ENCODE peak calls at places on chromosomes 11 and 22, in eight cellular contexts. One of them, this sample, is unnamed.

GRCh38 chr11:84828616-84829015 is 798.5 kb downstream of the DLG2 start:
- DNase-seq in hepatocyte: no peak
- DNase-seq in tibial nerve: no peak
- DNase-seq in astrocyte: no peak
- DNase-seq in PC-9: no peak
- DNase-seq in ovary: no peak
- DNase-seq in CD4-positive, alpha-beta memory T cell: no peak
- DNase-seq in GM23338: no peak
- DNase-seq in this sample: no peak

GRCh38 chr11:72413914-72414628 is 20.3 kb downstream of the CLPB start:
- DNase-seq in hepatocyte: peak; percentile 93
- DNase-seq in tibial nerve: peak; percentile 86
- DNase-seq in astrocyte: peak; percentile 53
- DNase-seq in PC-9: peak; percentile 89
- DNase-seq in ovary: peak; percentile 83
- DNase-seq in CD4-positive, alpha-beta memory T cell: peak; percentile 62
- DNase-seq in GM23338: peak; percentile 78
- DNase-seq in this sample: peak; percentile 82

GRCh38 chr11:111303476-111303875 is 5.1 kb downstream of the POU2AF3 start:
- DNase-seq in hepatocyte: peak; percentile 28
- DNase-seq in tibial nerve: no peak
- DNase-seq in astrocyte: no peak
- DNase-seq in PC-9: peak; percentile 66
- DNase-seq in ovary: no peak
- DNase-seq in CD4-positive, alpha-beta memory T cell: no peak
- DNase-seq in GM23338: no peak
- DNase-seq in this sample: no peak

GRCh38 chr11:77195071-77195705 is 67.1 kb downstream of the MYO7A start:
- DNase-seq in hepatocyte: no peak
- DNase-seq in tibial nerve: no peak
- DNase-seq in astrocyte: no peak
- DNase-seq in PC-9: no peak
- DNase-seq in ovary: no peak
- DNase-seq in CD4-positive, alpha-beta memory T cell: no peak
- DNase-seq in GM23338: no peak
- DNase-seq in this sample: no peak

GRCh38 chr22:48240935-48241230 is 1478.4 kb downstream of the TBC1D22A start:
- DNase-seq in hepatocyte: no peak
- DNase-seq in tibial nerve: no peak
- DNase-seq in astrocyte: no peak
- DNase-seq in PC-9: no peak
- DNase-seq in ovary: no peak
- DNase-seq in CD4-positive, alpha-beta memory T cell: no peak
- DNase-seq in GM23338: no peak
- DNase-seq in this sample: no peak

GRCh38 chr22:32103648-32104326 is 55.3 kb downstream of the C22orf42 start:
- DNase-seq in hepatocyte: no peak
- DNase-seq in tibial nerve: no peak
- DNase-seq in astrocyte: no peak
- DNase-seq in PC-9: no peak
- DNase-seq in ovary: no peak
- DNase-seq in CD4-positive, alpha-beta memory T cell: peak; percentile 32
- DNase-seq in GM23338: peak; percentile 21
- DNase-seq in this sample: no peak

GRCh38 chr11:6096417-6096816 is 11.1 kb upstream of the OR56B4 start:
- DNase-seq in hepatocyte: no peak
- DNase-seq in tibial nerve: no peak
- DNase-seq in astrocyte: no peak
- DNase-seq in PC-9: no peak
- DNase-seq in ovary: no peak
- DNase-seq in CD4-positive, alpha-beta memory T cell: no peak
- DNase-seq in GM23338: no peak
- DNase-seq in this sample: peak; percentile 13

GRCh38 chr11:125370561-125371389 is 125.3 kb downstream of the FEZ1 start:
- DNase-seq in hepatocyte: no peak
- DNase-seq in tibial nerve: no peak
- DNase-seq in astrocyte: no peak
- DNase-seq in PC-9: no peak
- DNase-seq in ovary: no peak
- DNase-seq in CD4-positive, alpha-beta memory T cell: no peak
- DNase-seq in GM23338: peak; percentile 24
- DNase-seq in this sample: no peak

GRCh38 chr22:32788884-32789624 is 12.5 kb upstream of the TIMP3 start:
- DNase-seq in hepatocyte: no peak
- DNase-seq in tibial nerve: no peak
- DNase-seq in astrocyte: peak; percentile 72
- DNase-seq in PC-9: peak; percentile 71
- DNase-seq in ovary: no peak
- DNase-seq in CD4-positive, alpha-beta memory T cell: no peak
- DNase-seq in GM23338: no peak
- DNase-seq in this sample: no peak

GRCh38 chr22:23688121-23688520 is 2.7 kb upstream of the RGL4 start:
- DNase-seq in hepatocyte: no peak
- DNase-seq in tibial nerve: no peak
- DNase-seq in astrocyte: no peak
- DNase-seq in PC-9: no peak
- DNase-seq in ovary: no peak
- DNase-seq in CD4-positive, alpha-beta memory T cell: no peak
- DNase-seq in GM23338: no peak
- DNase-seq in this sample: no peak

GRCh38 chr11:22337571-22338464 is at the start of gene SLC17A6:
- DNase-seq in hepatocyte: peak; percentile 80
- DNase-seq in tibial nerve: no peak
- DNase-seq in astrocyte: peak; percentile 16
- DNase-seq in PC-9: no peak
- DNase-seq in ovary: no peak
- DNase-seq in CD4-positive, alpha-beta memory T cell: no peak
- DNase-seq in GM23338: peak; percentile 92
- DNase-seq in this sample: peak; percentile 28

GRCh38 chr11:116701297-116701801 is 71.4 kb downstream of the BUD13 start:
- DNase-seq in hepatocyte: no peak
- DNase-seq in tibial nerve: no peak
- DNase-seq in astrocyte: no peak
- DNase-seq in PC-9: no peak
- DNase-seq in ovary: no peak
- DNase-seq in CD4-positive, alpha-beta memory T cell: no peak
- DNase-seq in GM23338: no peak
- DNase-seq in this sample: no peak

GRCh38 chr11:46649180-46649738 is 31.9 kb downstream of the ATG13 start:
- DNase-seq in hepatocyte: peak; percentile 70
- DNase-seq in tibial nerve: peak; percentile 87
- DNase-seq in astrocyte: peak; percentile 95
- DNase-seq in PC-9: peak; percentile 19
- DNase-seq in ovary: peak; percentile 89
- DNase-seq in CD4-positive, alpha-beta memory T cell: no peak
- DNase-seq in GM23338: no peak
- DNase-seq in this sample: peak; percentile 84

GRCh38 chr11:7281083-7281482 is 29.4 kb downstream of the SYT9 start:
- DNase-seq in hepatocyte: peak; percentile 29
- DNase-seq in tibial nerve: no peak
- DNase-seq in astrocyte: no peak
- DNase-seq in PC-9: no peak
- DNase-seq in ovary: no peak
- DNase-seq in CD4-positive, alpha-beta memory T cell: no peak
- DNase-seq in GM23338: peak; percentile 37
- DNase-seq in this sample: no peak

GRCh38 chr11:62880803-62881578 is at the start of gene SLC3A2:
- DNase-seq in hepatocyte: peak; percentile 96
- DNase-seq in tibial nerve: peak; percentile 86
- DNase-seq in astrocyte: peak; percentile 69
- DNase-seq in PC-9: peak; percentile 90
- DNase-seq in ovary: peak; percentile 90
- DNase-seq in CD4-positive, alpha-beta memory T cell: peak; percentile 89
- DNase-seq in GM23338: peak; percentile 91
- DNase-seq in this sample: peak; percentile 89

GRCh38 chr11:60880189-60880588 is 12.8 kb downstream of the ZP1 start:
- DNase-seq in hepatocyte: no peak
- DNase-seq in tibial nerve: no peak
- DNase-seq in astrocyte: no peak
- DNase-seq in PC-9: no peak
- DNase-seq in ovary: no peak
- DNase-seq in CD4-positive, alpha-beta memory T cell: no peak
- DNase-seq in GM23338: no peak
- DNase-seq in this sample: no peak

GRCh38 chr11:96949464-96949863 is 559.7 kb downstream of the JRKL start:
- DNase-seq in hepatocyte: no peak
- DNase-seq in tibial nerve: no peak
- DNase-seq in astrocyte: no peak
- DNase-seq in PC-9: no peak
- DNase-seq in ovary: no peak
- DNase-seq in CD4-positive, alpha-beta memory T cell: no peak
- DNase-seq in GM23338: no peak
- DNase-seq in this sample: no peak

GRCh38 chr11:34208266-34209135 is 103.1 kb downstream of the NAT10 start:
- DNase-seq in hepatocyte: peak; percentile 70
- DNase-seq in tibial nerve: no peak
- DNase-seq in astrocyte: peak; percentile 42
- DNase-seq in PC-9: peak; percentile 62
- DNase-seq in ovary: no peak
- DNase-seq in CD4-positive, alpha-beta memory T cell: no peak
- DNase-seq in GM23338: no peak
- DNase-seq in this sample: no peak
- H3K4me1 ChIP-seq in hepatocyte: peaks cover 35% of the 10 kb centered on the region
- H3K4me1 ChIP-seq in tibial nerve: peaks cover 14% of the 10 kb centered on the region
- H3K4me1 ChIP-seq in astrocyte: peaks cover 23% of the 10 kb centered on the region
- H3K4me1 ChIP-seq in PC-9: peaks cover 62% of the 10 kb centered on the region
- H3K4me1 ChIP-seq in ovary: peaks cover 6% of the 10 kb centered on the region
- H3K4me1 ChIP-seq in CD4-positive, alpha-beta memory T cell: peaks cover 2% of the 10 kb centered on the region
- H3K4me1 ChIP-seq in GM23338: peaks cover 17% of the 10 kb centered on the region
- H3K4me1 ChIP-seq in this sample: peaks cover 7% of the 10 kb centered on the region

GRCh38 chr22:43755452-43755851 is 56.7 kb downstream of the EFCAB6 start:
- DNase-seq in hepatocyte: no peak
- DNase-seq in tibial nerve: no peak
- DNase-seq in astrocyte: no peak
- DNase-seq in PC-9: no peak
- DNase-seq in ovary: no peak
- DNase-seq in CD4-positive, alpha-beta memory T cell: no peak
- DNase-seq in GM23338: no peak
- DNase-seq in this sample: no peak
- H3K36me3 ChIP-seq in hepatocyte: no peaks in the 10 kb centered on the region
- H3K36me3 ChIP-seq in tibial nerve: peaks cover 14% of the 10 kb centered on the region
- H3K36me3 ChIP-seq in astrocyte: no peaks in the 10 kb centered on the region
- H3K36me3 ChIP-seq in PC-9: no peaks in the 10 kb centered on the region
- H3K36me3 ChIP-seq in ovary: no peaks in the 10 kb centered on the region
- H3K36me3 ChIP-seq in CD4-positive, alpha-beta memory T cell: no peaks in the 10 kb centered on the region
- H3K36me3 ChIP-seq in GM23338: no peaks in the 10 kb centered on the region
- H3K36me3 ChIP-seq in this sample: no peaks in the 10 kb centered on the region

GRCh38 chr11:12132790-12133145 is 22.4 kb downstream of the MICAL2 start:
- DNase-seq in hepatocyte: no peak
- DNase-seq in tibial nerve: no peak
- DNase-seq in astrocyte: no peak
- DNase-seq in PC-9: no peak
- DNase-seq in ovary: no peak
- DNase-seq in CD4-positive, alpha-beta memory T cell: no peak
- DNase-seq in GM23338: no peak
- DNase-seq in this sample: no peak

GRCh38 chr11:12131943-12132789 is 21.8 kb downstream of the MICAL2 start:
- DNase-seq in hepatocyte: no peak
- DNase-seq in tibial nerve: no peak
- DNase-seq in astrocyte: no peak
- DNase-seq in PC-9: peak; percentile 26
- DNase-seq in ovary: no peak
- DNase-seq in CD4-positive, alpha-beta memory T cell: no peak
- DNase-seq in GM23338: no peak
- DNase-seq in this sample: no peak

GRCh38 chr11:12128191-12128841 is 17.9 kb downstream of the MICAL2 start:
- DNase-seq in hepatocyte: no peak
- DNase-seq in tibial nerve: no peak
- DNase-seq in astrocyte: no peak
- DNase-seq in PC-9: no peak
- DNase-seq in ovary: no peak
- DNase-seq in CD4-positive, alpha-beta memory T cell: no peak
- DNase-seq in GM23338: no peak
- DNase-seq in this sample: no peak

GRCh38 chr11:12129227-12129626 is 18.8 kb downstream of the MICAL2 start:
- DNase-seq in hepatocyte: no peak
- DNase-seq in tibial nerve: no peak
- DNase-seq in astrocyte: no peak
- DNase-seq in PC-9: no peak
- DNase-seq in ovary: no peak
- DNase-seq in CD4-positive, alpha-beta memory T cell: no peak
- DNase-seq in GM23338: no peak
- DNase-seq in this sample: no peak

DNA sequence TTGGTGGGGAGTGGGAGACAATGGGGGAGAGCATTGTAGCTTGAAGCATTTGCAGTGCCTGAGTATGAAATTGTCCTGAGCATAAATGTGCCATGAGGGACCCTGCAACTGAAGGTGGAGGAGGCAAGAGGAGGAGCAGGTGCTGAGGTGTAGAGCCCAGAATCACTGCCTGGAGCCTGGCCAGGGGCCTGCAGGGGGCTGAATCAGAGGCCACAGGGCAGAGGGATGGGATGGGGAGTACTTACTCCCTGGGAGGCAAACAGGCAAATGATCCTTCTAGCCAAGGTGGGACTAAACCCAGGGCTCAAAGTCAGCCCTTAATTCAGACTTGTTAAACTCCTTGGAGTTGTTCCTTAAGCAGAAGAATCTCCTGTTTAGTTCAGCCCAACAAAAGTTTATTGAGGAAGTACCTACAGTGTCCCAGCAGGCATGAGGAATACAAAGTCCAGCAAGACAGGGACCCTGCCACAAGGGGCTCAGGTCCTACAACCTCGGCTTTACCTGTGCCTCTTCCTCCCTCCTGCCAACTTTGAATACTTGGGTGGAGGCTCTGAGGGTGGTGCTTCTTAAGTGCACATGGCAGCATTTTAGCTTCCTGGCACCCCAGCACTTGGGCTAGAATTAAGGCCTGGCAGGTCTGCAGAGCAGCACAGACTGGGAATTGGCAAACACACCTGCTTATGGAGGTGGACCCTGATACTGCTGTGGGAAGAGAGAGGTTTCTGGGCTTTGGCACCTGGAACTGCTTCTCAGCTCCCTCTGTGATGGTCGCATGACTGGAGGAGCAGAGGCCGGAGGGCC is 20.0 kb downstream of the MICAL2 start:
- DNase-seq in hepatocyte: no peak
- DNase-seq in tibial nerve: no peak
- DNase-seq in astrocyte: no peak
- DNase-seq in PC-9: no peak
- DNase-seq in ovary: no peak
- DNase-seq in CD4-positive, alpha-beta memory T cell: no peak
- DNase-seq in GM23338: no peak
- DNase-seq in this sample: no peak
- H3K4me1 ChIP-seq in hepatocyte: peaks cover 15% of the 10 kb centered on the region
- H3K4me1 ChIP-seq in tibial nerve: no peaks in the 10 kb centered on the region
- H3K4me1 ChIP-seq in astrocyte: peaks cover 44% of the 10 kb centered on the region
- H3K4me1 ChIP-seq in PC-9: peaks cover 30% of the 10 kb centered on the region
- H3K4me1 ChIP-seq in ovary: no peaks in the 10 kb centered on the region
- H3K4me1 ChIP-seq in CD4-positive, alpha-beta memory T cell: peaks cover 19% of the 10 kb centered on the region
- H3K4me1 ChIP-seq in GM23338: no peaks in the 10 kb centered on the region
- H3K4me1 ChIP-seq in this sample: peaks cover 91% of the 10 kb centered on the region

DNA sequence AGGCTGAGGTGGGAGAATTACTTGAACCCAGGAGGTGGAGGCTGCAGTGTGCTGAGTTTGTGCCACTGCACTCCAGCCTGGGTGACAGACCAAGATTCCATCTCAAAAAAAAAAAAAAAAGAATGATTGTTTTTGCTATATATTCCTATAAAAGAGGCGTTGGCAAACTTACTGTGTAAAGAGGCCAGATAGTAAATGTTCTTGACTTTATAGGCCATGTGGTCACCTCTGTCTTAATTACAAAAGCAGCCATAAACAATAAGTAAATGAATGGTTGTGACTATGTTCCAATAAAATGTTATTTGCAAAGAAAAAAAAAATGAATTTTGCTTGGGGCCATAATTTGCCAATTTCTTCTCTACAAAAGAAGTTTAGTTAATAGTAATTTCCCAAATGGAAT is 12.3 kb downstream of the ATM start:
- DNase-seq in hepatocyte: no peak
- DNase-seq in tibial nerve: no peak
- DNase-seq in astrocyte: no peak
- DNase-seq in PC-9: no peak
- DNase-seq in ovary: no peak
- DNase-seq in CD4-positive, alpha-beta memory T cell: no peak
- DNase-seq in GM23338: no peak
- DNase-seq in this sample: no peak
- H3K36me3 ChIP-seq in hepatocyte: peaks cover 1% of the 10 kb centered on the region
- H3K36me3 ChIP-seq in tibial nerve: peaks cover 85% of the 10 kb centered on the region
- H3K36me3 ChIP-seq in astrocyte: peaks cover 19% of the 10 kb centered on the region
- H3K36me3 ChIP-seq in PC-9: peaks cover 31% of the 10 kb centered on the region
- H3K36me3 ChIP-seq in ovary: no peaks in the 10 kb centered on the region
- H3K36me3 ChIP-seq in CD4-positive, alpha-beta memory T cell: peaks cover 21% of the 10 kb centered on the region
- H3K36me3 ChIP-seq in GM23338: peaks cover 11% of the 10 kb centered on the region
- H3K36me3 ChIP-seq in this sample: peaks cover 32% of the 10 kb centered on the region

This sample was measured in heart right ventricle.